ENCODE peak calls at places on chromosomes 13 and 19, in ten cellular contexts. E, X, G, O, I, F, B, P, U and K are unnamed samples.

GRCh38 chr13:21117104-21117809 is 55.9 kb upstream of the LATS2 start:
- DNase-seq in E (no peak), X (no peak), G (no peak), O (no peak), I (no peak), F (no peak), B (no peak), P (no peak), U (no peak), K (no peak)

GRCh38 chr19:42253245-42254082 is 1.5 kb downstream of the ERF start:
- DNase-seq in E (no peak), X (peak; percentile 79), G (peak; percentile 72), O (peak; percentile 79), I (peak; percentile 66), F (peak; percentile 77), B (peak; percentile 75), P (peak; percentile 57), U (no peak), K (no peak)

GRCh38 chr19:29666634-29667389 is 1.6 kb downstream of the PLEKHF1 start:
- DNase-seq in E (peak; percentile 83), X (no peak), G (no peak), O (peak; percentile 71), I (peak; percentile 83), F (no peak), B (peak; percentile 73), P (peak; percentile 70), U (peak; percentile 49), K (no peak)

GRCh38 chr13:99636306-99636705 is 135.0 kb downstream of the TM9SF2 start:
- DNase-seq in E (no peak), X (no peak), G (no peak), O (no peak), I (no peak), F (no peak), B (no peak), P (no peak), U (no peak), K (no peak)

GRCh38 chr19:31214997-31215396 is 134.2 kb downstream of the TSHZ3 start:
- DNase-seq in E (no peak), X (no peak), G (no peak), O (no peak), I (no peak), F (no peak), B (no peak), P (no peak), U (no peak), K (no peak)

GRCh38 chr13:95258619-95259194 is 42.5 kb downstream of the ABCC4 start:
- DNase-seq in E (no peak), X (no peak), G (peak; percentile 40), O (no peak), I (no peak), F (no peak), B (no peak), P (no peak), U (no peak), K (no peak)

GRCh38 chr13:44404261-44405139 is 30.9 kb downstream of the SERP2 start:
- DNase-seq in E (no peak), X (no peak), G (no peak), O (peak; percentile 46), I (no peak), F (no peak), B (peak; percentile 50), P (no peak), U (no peak), K (no peak)

GRCh38 chr19:32607479-32607878 is 26.5 kb downstream of the PDCD5 start:
- DNase-seq in E (no peak), X (no peak), G (no peak), O (no peak), I (no peak), F (no peak), B (no peak), P (no peak), U (no peak), K (no peak)

GRCh38 chr13:110875243-110875642 is 39.6 kb downstream of the ANKRD10 start:
- DNase-seq in E (no peak), X (no peak), G (no peak), O (no peak), I (no peak), F (no peak), B (no peak), P (no peak), U (no peak), K (no peak)

DNA sequence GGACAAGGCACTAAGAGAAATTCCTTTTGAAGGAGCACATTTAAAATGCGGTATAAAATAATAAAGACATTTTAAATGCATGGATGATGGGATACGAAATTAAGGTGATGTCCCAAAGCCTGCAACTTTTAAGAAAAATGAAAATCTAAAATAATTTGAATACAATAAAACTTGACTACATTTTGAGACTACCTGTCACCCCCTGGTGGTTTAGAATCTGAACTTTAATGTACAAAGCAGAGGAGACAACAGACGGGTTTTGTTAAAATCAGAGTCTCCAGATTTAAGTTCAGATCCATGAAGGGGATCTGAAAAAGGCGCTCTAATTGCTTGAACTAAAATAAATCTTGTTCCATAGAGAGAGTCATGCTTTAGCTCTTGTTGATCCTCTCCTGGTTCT is 1129.3 kb upstream of the PCDH20 start:
- DNase-seq in E (no peak), X (no peak), G (no peak), O (peak; percentile 21), I (no peak), F (no peak), B (no peak), P (no peak), U (no peak), K (no peak)
- TF ChIP-seq CTCF in E (no peak), X (no peak), G (no peak), O (peak; percentile 45), I (no peak), F (no peak), B (peak; percentile 49), P (no peak), U (no peak), K (no peak)

DNA sequence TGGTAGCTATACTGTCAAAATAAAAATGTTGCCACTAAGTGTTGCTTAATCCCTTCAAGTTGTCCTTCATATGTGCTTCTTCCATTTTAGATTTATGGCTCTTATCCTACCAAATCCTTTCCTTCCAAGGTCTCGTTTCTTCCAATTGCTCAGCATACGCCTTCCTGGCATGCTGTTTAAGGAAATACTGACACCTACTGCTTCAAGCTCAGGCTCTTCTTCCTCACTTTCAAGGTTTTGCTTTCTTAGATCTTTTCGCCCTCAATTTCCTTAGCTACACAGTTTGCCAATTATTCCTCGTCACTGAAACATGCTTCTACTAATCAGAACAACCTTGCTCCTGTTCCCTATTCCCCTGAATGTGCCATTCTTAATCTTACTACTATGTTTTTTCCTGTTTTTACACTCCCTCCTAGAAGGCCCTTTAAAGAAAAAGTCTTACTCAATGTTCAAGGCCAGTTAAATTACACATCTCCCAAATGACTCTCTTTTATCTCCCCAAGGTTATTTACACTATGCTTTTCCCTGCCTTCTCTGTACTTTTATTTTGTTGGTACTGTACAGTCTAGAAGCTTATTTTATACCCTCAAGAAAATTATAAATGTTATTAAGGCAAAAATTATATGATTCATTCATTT is 343.1 kb downstream of the MZT1 start:
- DNase-seq in E (no peak), X (no peak), G (no peak), O (peak; percentile 44), I (no peak), F (no peak), B (no peak), P (no peak), U (no peak), K (no peak)
- TF ChIP-seq CTCF in E (no peak), X (no peak), G (no peak), O (peak; percentile 46), I (no peak), F (no peak), B (peak; percentile 36), P (no peak), U (no peak), K (no peak)

DNA sequence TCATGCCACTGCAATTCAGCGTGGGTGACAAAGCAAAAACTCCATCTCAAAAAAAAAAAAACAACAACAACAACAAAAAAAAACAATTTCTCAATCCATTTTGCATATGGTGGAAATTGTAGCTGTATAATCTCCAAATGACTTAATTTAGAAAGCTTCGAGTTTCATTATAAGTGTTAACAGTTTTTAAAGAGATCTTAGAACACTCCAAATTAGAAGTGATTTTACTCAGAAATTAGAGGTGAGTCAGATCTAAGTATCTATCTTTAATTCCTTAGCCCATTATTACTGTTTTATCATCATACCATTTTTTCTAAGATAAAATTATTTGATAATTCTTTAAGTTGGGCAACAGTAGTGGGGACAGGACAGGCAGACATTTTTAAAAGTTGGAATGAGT is 60.5 kb downstream of the ZMYM2 start:
- DNase-seq in E (no peak), X (no peak), G (no peak), O (no peak), I (no peak), F (no peak), B (no peak), P (no peak), U (no peak), K (no peak)
- TF ChIP-seq CTCF in E (no peak), X (no peak), G (no peak), O (no peak), I (no peak), F (no peak), B (no peak), P (no peak), U (no peak), K (no peak)

GRCh38 chr19:46448601-46449000 is 19.9 kb upstream of the PNMA8C start:
- DNase-seq in E (no peak), X (no peak), G (no peak), O (no peak), I (no peak), F (no peak), B (no peak), P (no peak), U (no peak), K (no peak)
- TF ChIP-seq CTCF in E (no peak), X (no peak), G (no peak), O (no peak), I (no peak), F (no peak), B (no peak), P (no peak), U (no peak), K (no peak)